ENCODE peak calls at places on chromosomes 6 and 20, in ten cellular contexts. P is PC-3; C is DND-41; X is CD8-positive, alpha-beta T cell; T is keratinocyte; V is OCI-LY7; Q is heart right ventricle; J is psoas muscle; K is prostate gland; B is ovary. S is an unnamed sample.
A peak's percentile ranks its signal among the peaks of the same experiment; 100 is the strongest.

GRCh38 chr6:99613398-99613704 is 6.7 kb downstream of the PRDM13 start:
- DNase-seq in P (no peak), C (no peak), X (no peak), T (no peak), V (peak; percentile 24), Q (peak; percentile 34), J (peak; percentile 48), K (no peak), B (no peak), S (no peak)

GRCh38 chr6:137013738-137014602 is 30.8 kb downstream of the IL20RA start:
- DNase-seq in P (peak; percentile 75), C (no peak), X (no peak), T (no peak), V (peak; percentile 4), Q (no peak), J (no peak), K (no peak), B (peak; percentile 20), S (peak; percentile 15)

GRCh38 chr6:29501106-29501505 is 13.3 kb upstream of the MAS1L start:
- DNase-seq in P (no peak), C (no peak), X (no peak), T (no peak), V (no peak), Q (no peak), J (no peak), K (no peak), B (no peak), S (no peak)

GRCh38 chr20:10185741-10186558 is 32.7 kb upstream of the SNAP25 start:
- DNase-seq in P (peak; percentile 35), C (no peak), X (no peak), T (no peak), V (no peak), Q (no peak), J (no peak), K (peak; percentile 74), B (no peak), S (no peak)

GRCh38 chr6:15331143-15331542 is 85.3 kb downstream of the JARID2 start:
- DNase-seq in P (peak; percentile 37), C (no peak), X (no peak), T (no peak), V (no peak), Q (no peak), J (no peak), K (no peak), B (no peak), S (no peak)

GRCh38 chr6:38018755-38019165 is 199.2 kb downstream of the ZFAND3 start:
- DNase-seq in P (no peak), C (peak; percentile 13), X (no peak), T (no peak), V (no peak), Q (no peak), J (no peak), K (no peak), B (no peak), S (no peak)

GRCh38 chr20:17500826-17501225 is 30.4 kb downstream of the BFSP1 start:
- DNase-seq in P (no peak), C (no peak), X (peak; percentile 35), T (no peak), V (no peak), Q (no peak), J (no peak), K (no peak), B (no peak), S (no peak)

GRCh38 chr6:104688283-104688969 is 171.3 kb downstream of the HACE1 start:
- DNase-seq in P (no peak), C (no peak), X (no peak), T (no peak), V (no peak), Q (no peak), J (no peak), K (no peak), B (no peak), S (no peak)

GRCh38 chr6:75317503-75318206 is 33.1 kb upstream of the TMEM30A start:
- DNase-seq in P (no peak), C (no peak), X (no peak), T (no peak), V (no peak), Q (no peak), J (no peak), K (no peak), B (no peak), S (no peak)

GRCh38 chr20:64188682-64189529 is 24.7 kb downstream of the MYT1 start:
- DNase-seq in P (peak; percentile 31), C (no peak), X (no peak), T (no peak), V (no peak), Q (no peak), J (no peak), K (no peak), B (no peak), S (no peak)

GRCh38 chr6:39114707-39115599 is at the start of gene SAYSD1:
- DNase-seq in P (peak; percentile 95), C (peak; percentile 94), X (peak; percentile 96), T (peak; percentile 54), V (peak; percentile 96), Q (peak; percentile 94), J (peak; percentile 94), K (peak; percentile 88), B (peak; percentile 90), S (peak; percentile 69)

GRCh38 chr20:56414842-56415765 is 3.0 kb downstream of the CASS4 start:
- DNase-seq in P (no peak), C (no peak), X (no peak), T (no peak), V (no peak), Q (no peak), J (no peak), K (no peak), B (no peak), S (no peak)

GRCh38 chr6:94349227-94349626 is 929.9 kb upstream of the EPHA7 start:
- DNase-seq in P (peak; percentile 37), C (no peak), X (no peak), T (no peak), V (no peak), Q (no peak), J (no peak), K (no peak), B (no peak), S (no peak)

GRCh38 chr6:137160763-137161162 is 12.7 kb downstream of the IL22RA2 start:
- DNase-seq in P (peak; percentile 19), C (no peak), X (no peak), T (peak; percentile 49), V (no peak), Q (no peak), J (no peak), K (no peak), B (no peak), S (no peak)

GRCh38 chr20:43909720-43910119 is 4.9 kb upstream of the TOX2 start:
- DNase-seq in P (no peak), C (no peak), X (no peak), T (no peak), V (no peak), Q (no peak), J (no peak), K (no peak), B (no peak), S (no peak)

GRCh38 chr6:160379464-160379863 is 31.3 kb downstream of the SLC22A3 start:
- DNase-seq in P (peak; percentile 61), C (no peak), X (no peak), T (peak; percentile 66), V (no peak), Q (no peak), J (no peak), K (no peak), B (no peak), S (no peak)

GRCh38 chr20:50635676-50636600 is 55.4 kb downstream of the RIPOR3 start:
- DNase-seq in P (peak; percentile 80), C (peak; percentile 62), X (peak; percentile 59), T (no peak), V (peak; percentile 59), Q (peak; percentile 82), J (peak; percentile 68), K (peak; percentile 22), B (peak; percentile 69), S (peak; percentile 59)

GRCh38 chr20:58017970-58018530 is 210.4 kb downstream of the ANKRD60 start:
- DNase-seq in P (no peak), C (no peak), X (no peak), T (no peak), V (no peak), Q (no peak), J (no peak), K (no peak), B (no peak), S (no peak)

GRCh38 chr20:58019850-58020625 is 208.4 kb downstream of the ANKRD60 start:
- DNase-seq in P (no peak), C (no peak), X (no peak), T (no peak), V (no peak), Q (no peak), J (no peak), K (no peak), B (no peak), S (no peak)

GRCh38 chr20:58017237-58017969 is 211.1 kb downstream of the ANKRD60 start:
- DNase-seq in P (peak; percentile 98), C (no peak), X (no peak), T (peak; percentile 64), V (no peak), Q (peak; percentile 26), J (no peak), K (peak; percentile 96), B (no peak), S (peak; percentile 58)

GRCh38 chr20:58019027-58019849 is 209.2 kb downstream of the ANKRD60 start:
- DNase-seq in P (peak; percentile 60), C (no peak), X (no peak), T (no peak), V (no peak), Q (no peak), J (no peak), K (no peak), B (no peak), S (no peak)

GRCh38 chr20:58018590-58018989 is 209.9 kb downstream of the ANKRD60 start:
- DNase-seq in P (no peak), C (no peak), X (no peak), T (no peak), V (no peak), Q (no peak), J (no peak), K (no peak), B (no peak), S (no peak)
- H3K4me1 ChIP-seq in P (peaks cover 55% of the 10 kb centered on the region), C (no peaks in the 10 kb centered on the region), X (peaks cover 10% of the 10 kb centered on the region), T (peaks cover 34% of the 10 kb centered on the region), V (no peaks in the 10 kb centered on the region), Q (peaks cover 17% of the 10 kb centered on the region), J (peaks cover 11% of the 10 kb centered on the region), K (peaks cover 3% of the 10 kb centered on the region), B (peaks cover 20% of the 10 kb centered on the region), S (peaks cover 21% of the 10 kb centered on the region)

GRCh38 chr6:161429921-161430490 is 156.1 kb upstream of the AGPAT4 start:
- DNase-seq in P (peak; percentile 36), C (no peak), X (no peak), T (no peak), V (no peak), Q (no peak), J (no peak), K (no peak), B (no peak), S (no peak)
- TF ChIP-seq CTCF in P (peak; percentile 49), C (peak; percentile 23), X (no peak), T (no peak), V (peak; percentile 28), Q (peak; percentile 28), J (peak; percentile 29), K (no peak), B (no peak), S (peak; percentile 59)

GRCh38 chr20:51826372-51826771 is 24.1 kb upstream of the SALL4 start:
- DNase-seq in P (no peak), C (no peak), X (no peak), T (no peak), V (no peak), Q (no peak), J (no peak), K (no peak), B (no peak), S (no peak)
- H3K27ac ChIP-seq in P (no peak overlapping the region), C (no peak overlapping the region), X (no peak overlapping the region), T (no peak overlapping the region), V (no peak overlapping the region), Q (no peak overlapping the region), J (no peak overlapping the region), K (no peak overlapping the region), B (no peak overlapping the region), S (no peak overlapping the region)

GRCh38 chr6:108673602-108674001 is 112.9 kb downstream of the FOXO3 start:
- DNase-seq in P (peak; percentile 78), C (no peak), X (no peak), T (no peak), V (no peak), Q (no peak), J (no peak), K (no peak), B (no peak), S (peak; percentile 71)
- H3K4me1 ChIP-seq in P (peaks cover 41% of the 10 kb centered on the region), C (no peaks in the 10 kb centered on the region), X (peaks cover 3% of the 10 kb centered on the region), T (peaks cover 14% of the 10 kb centered on the region), V (peaks cover 40% of the 10 kb centered on the region), Q (peaks cover 82% of the 10 kb centered on the region), J (peaks cover 93% of the 10 kb centered on the region), K (peaks cover 21% of the 10 kb centered on the region), B (peaks cover 33% of the 10 kb centered on the region), S (peaks cover 41% of the 10 kb centered on the region)

S was measured in Panc1.